ENCODE peak calls at places on chromosomes 7 and 10, in five cellular contexts. One of them, this sample, is unnamed.
A peak's percentile ranks its signal among the peaks of the same experiment; 100 is the strongest.

GRCh38 chr7:143492043-143492471 is 14.4 kb downstream of the TAS2R41 start:
- DNase-seq in T-helper 1 cell: no peak
- DNase-seq in colonic mucosa: no peak
- DNase-seq in body of pancreas: no peak
- DNase-seq in germinal center: no peak
- DNase-seq in this sample: no peak

GRCh38 chr7:2478387-2478760 is 2.2 kb upstream of the GRIFIN start:
- DNase-seq in germinal center: no peak
- DNase-seq in T-helper 1 cell: no peak
- DNase-seq in colonic mucosa: peak; percentile 81
- DNase-seq in body of pancreas: peak; percentile 77
- DNase-seq in this sample: peak; percentile 72

GRCh38 chr10:96618648-96619047 is 31.8 kb upstream of the TM9SF3 start:
- DNase-seq in germinal center: no peak
- DNase-seq in colonic mucosa: peak; percentile 57
- DNase-seq in T-helper 1 cell: no peak
- DNase-seq in body of pancreas: peak; percentile 67
- DNase-seq in this sample: peak; percentile 65

GRCh38 chr10:46291817-46292572 is 5.2 kb downstream of the ANTXRL start:
- DNase-seq in body of pancreas: no peak
- DNase-seq in germinal center: no peak
- DNase-seq in colonic mucosa: peak; percentile 31
- DNase-seq in T-helper 1 cell: no peak
- DNase-seq in this sample: peak; percentile 46

GRCh38 chr7:130853503-130854279 is 119.7 kb upstream of the KLF14 start:
- DNase-seq in T-helper 1 cell: no peak
- DNase-seq in germinal center: no peak
- DNase-seq in body of pancreas: no peak
- DNase-seq in colonic mucosa: no peak
- DNase-seq in this sample: no peak

GRCh38 chr7:83996879-83997278 is 197.7 kb downstream of the SEMA3A start:
- DNase-seq in body of pancreas: no peak
- DNase-seq in T-helper 1 cell: no peak
- DNase-seq in colonic mucosa: no peak
- DNase-seq in germinal center: no peak
- DNase-seq in this sample: no peak

GRCh38 chr7:154304740-154305679 is 252.8 kb downstream of the DPP6 start:
- DNase-seq in germinal center: no peak
- DNase-seq in T-helper 1 cell: no peak
- DNase-seq in colonic mucosa: no peak
- DNase-seq in body of pancreas: no peak
- DNase-seq in this sample: no peak

GRCh38 chr7:39554583-39555140 is 11.5 kb upstream of the YAE1 start:
- DNase-seq in T-helper 1 cell: no peak
- DNase-seq in body of pancreas: no peak
- DNase-seq in germinal center: no peak
- DNase-seq in colonic mucosa: no peak
- DNase-seq in this sample: no peak

GRCh38 chr10:49594594-49594993 is 15.5 kb upstream of the SLC18A3 start:
- DNase-seq in T-helper 1 cell: no peak
- DNase-seq in colonic mucosa: peak; percentile 39
- DNase-seq in germinal center: peak; percentile 42
- DNase-seq in body of pancreas: peak; percentile 43
- DNase-seq in this sample: no peak

This sample was measured in left lobe of liver.